ENCODE peak calls at places on chromosomes 13 and 19, in six cellular contexts. I is B cell, T is retinal pigment epithelial cell, C is mesothelial cell of epicardium, X is thoracic aorta, Z is lung. F is an unnamed sample.

GRCh38 chr19:4012092-4012974 is 4.8 kb downstream of the PIAS4 start:
- DNase-seq in I (peak), T (peak), C (no peak), X (no peak), Z (no peak), F (no peak)

GRCh38 chr19:12840091-12841079 is 2.1 kb downstream of the MAST1 start:
- DNase-seq in I (peak), T (peak), C (peak), X (no peak), Z (peak), F (no peak)

GRCh38 chr19:52936151-52936957 is 13.1 kb upstream of the ZNF888 start:
- DNase-seq in I (no peak), T (no peak), C (no peak), X (no peak), Z (no peak), F (no peak)

GRCh38 chr19:50925734-50926133 is 14.5 kb upstream of the KLK4 start:
- DNase-seq in I (no peak), T (no peak), C (no peak), X (no peak), Z (no peak), F (no peak)

GRCh38 chr19:5804516-5805464 is at the start of gene NRTN:
- DNase-seq in I (peak), T (no peak), C (no peak), X (no peak), Z (no peak), F (no peak)

GRCh38 chr19:48554385-48555091 is 2.6 kb downstream of the SULT2B1 start:
- DNase-seq in I (no peak), T (no peak), C (no peak), X (no peak), Z (peak), F (no peak)

GRCh38 chr13:73945371-73945770 is 188.8 kb downstream of the KLF12 start:
- DNase-seq in I (no peak), T (no peak), C (no peak), X (no peak), Z (no peak), F (no peak)

GRCh38 chr19:55586976-55587668 is 6.5 kb upstream of the ZNF579 start:
- DNase-seq in I (peak), T (peak), C (peak), X (peak), Z (peak), F (peak)

GRCh38 chr19:5694167-5694951 is 4.3 kb downstream of the RPL36 start:
- DNase-seq in I (peak), T (no peak), C (no peak), X (no peak), Z (no peak), F (no peak)

GRCh38 chr19:18156841-18157464 is 4.0 kb downstream of the PIK3R2 start:
- DNase-seq in I (peak), T (peak), C (peak), X (no peak), Z (peak), F (peak)

GRCh38 chr13:42814868-42815267 is 33.5 kb downstream of the FAM216B start:
- DNase-seq in I (no peak), T (no peak), C (no peak), X (no peak), Z (no peak), F (no peak)

GRCh38 chr19:39038098-39038497 is 5.7 kb upstream of the FBXO27 start:
- DNase-seq in I (no peak), T (no peak), C (peak), X (no peak), Z (peak), F (no peak)

GRCh38 chr19:11168568-11168967 is 13.0 kb upstream of the SPC24 start:
- DNase-seq in I (no peak), T (peak), C (no peak), X (no peak), Z (no peak), F (no peak)

GRCh38 chr13:111168116-111168515 is 53.0 kb downstream of the ARHGEF7 start:
- DNase-seq in I (no peak), T (no peak), C (no peak), X (no peak), Z (no peak), F (no peak)

GRCh38 chr19:18280247-18281081 is 958 bp downstream of the JUND start:
- DNase-seq in I (peak), T (no peak), C (peak), X (no peak), Z (peak), F (peak)

GRCh38 chr19:33052352-33052972 is 12.2 kb downstream of the RHPN2 start:
- DNase-seq in I (no peak), T (no peak), C (no peak), X (no peak), Z (no peak), F (no peak)

GRCh38 chr13:72244788-72245187 is 377.8 kb upstream of the DACH1 start:
- DNase-seq in I (no peak), T (no peak), C (no peak), X (no peak), Z (no peak), F (no peak)

GRCh38 chr13:59480857-59481256 is 682.9 kb downstream of the DIAPH3 start:
- DNase-seq in I (no peak), T (no peak), C (no peak), X (no peak), Z (no peak), F (no peak)

GRCh38 chr19:43768273-43769050 is 12.3 kb downstream of the KCNN4 start:
- DNase-seq in I (peak), T (no peak), C (no peak), X (no peak), Z (no peak), F (peak)

GRCh38 chr13:90415902-90416301 is 931.6 kb upstream of the MIR17HG start:
- DNase-seq in I (no peak), T (no peak), C (no peak), X (no peak), Z (no peak), F (no peak)

GRCh38 chr19:40365613-40366401 is 17.3 kb downstream of the PLD3 start:
- DNase-seq in I (peak), T (no peak), C (peak), X (no peak), Z (peak), F (no peak)

GRCh38 chr13:73171926-73172325 is 113.1 kb downstream of the KLF5 start:
- DNase-seq in I (no peak), T (no peak), C (no peak), X (no peak), Z (no peak), F (no peak)

GRCh38 chr19:48616041-48616436 is 1.2 kb upstream of the FAM83E start:
- DNase-seq in I (no peak), T (no peak), C (no peak), X (no peak), Z (no peak), F (no peak)

GRCh38 chr13:110648848-110649421 is 33.6 kb downstream of the NAXD start:
- DNase-seq in I (no peak), T (no peak), C (no peak), X (no peak), Z (no peak), F (no peak)

GRCh38 chr19:13031917-13032623 is 36.8 kb downstream of the NFIX start:
- DNase-seq in I (no peak), T (no peak), C (no peak), X (no peak), Z (no peak), F (no peak)

GRCh38 chr13:94174009-94174408 is 305.5 kb downstream of the DCT start:
- DNase-seq in I (no peak), T (no peak), C (no peak), X (no peak), Z (no peak), F (no peak)

GRCh38 chr13:94175076-94175475 is 304.4 kb downstream of the DCT start:
- DNase-seq in I (no peak), T (no peak), C (no peak), X (no peak), Z (no peak), F (no peak)

GRCh38 chr13:94169783-94170513 is 309.5 kb downstream of the DCT start:
- DNase-seq in I (no peak), T (no peak), C (no peak), X (peak), Z (no peak), F (no peak)

GRCh38 chr13:94176576-94176975 is 302.9 kb downstream of the DCT start:
- DNase-seq in I (no peak), T (no peak), C (no peak), X (no peak), Z (no peak), F (no peak)

GRCh38 chr13:94173312-94173854 is 306.1 kb downstream of the DCT start:
- DNase-seq in I (no peak), T (no peak), C (no peak), X (no peak), Z (no peak), F (no peak)
- TF ChIP-seq CTCF in I (no peak), T (no peak), C (no peak), X (no peak), Z (no peak), F (no peak)

GRCh38 chr19:1365306-1365963 is 18.3 kb upstream of the NDUFS7 start:
- DNase-seq in I (no peak), T (no peak), C (no peak), X (no peak), Z (no peak), F (no peak)

GRCh38 chr19:1363599-1363998 is 20.1 kb upstream of the NDUFS7 start:
- DNase-seq in I (no peak), T (no peak), C (no peak), X (no peak), Z (no peak), F (no peak)

GRCh38 chr19:1365964-1366695 is 17.6 kb upstream of the NDUFS7 start:
- DNase-seq in I (no peak), T (no peak), C (no peak), X (no peak), Z (no peak), F (no peak)

GRCh38 chr19:1362385-1363257 is 21.1 kb upstream of the NDUFS7 start:
- DNase-seq in I (no peak), T (no peak), C (no peak), X (no peak), Z (no peak), F (no peak)

GRCh38 chr19:1364070-1364719 is 19.5 kb upstream of the NDUFS7 start:
- DNase-seq in I (no peak), T (no peak), C (no peak), X (no peak), Z (no peak), F (no peak)
- TF ChIP-seq CTCF in I (peak), T (peak), C (peak), X (no peak), Z (no peak), F (no peak)

GRCh38 chr19:47506459-47506858 is 8.4 kb downstream of the NAPA start:
- DNase-seq in I (no peak), T (no peak), C (no peak), X (no peak), Z (no peak), F (no peak)

GRCh38 chr19:47503130-47503822 is 11.6 kb downstream of the NAPA start:
- DNase-seq in I (no peak), T (no peak), C (no peak), X (no peak), Z (no peak), F (no peak)

GRCh38 chr19:47503823-47504145 is 11.1 kb downstream of the NAPA start:
- DNase-seq in I (no peak), T (no peak), C (no peak), X (no peak), Z (no peak), F (no peak)

GRCh38 chr19:47507031-47507430 is 7.8 kb downstream of the NAPA start:
- DNase-seq in I (no peak), T (no peak), C (no peak), X (no peak), Z (no peak), F (no peak)

GRCh38 chr19:47505506-47505905 is 9.4 kb downstream of the NAPA start:
- DNase-seq in I (no peak), T (no peak), C (no peak), X (no peak), Z (no peak), F (no peak)
- TF ChIP-seq CTCF in I (no peak), T (no peak), C (no peak), X (no peak), Z (no peak), F (no peak)

GRCh38 chr19:35087393-35087792 is 28.2 kb upstream of the FXYD3 start:
- DNase-seq in I (no peak), T (no peak), C (no peak), X (no peak), Z (no peak), F (no peak)

GRCh38 chr19:35090795-35091214 is 24.8 kb upstream of the FXYD3 start:
- DNase-seq in I (no peak), T (no peak), C (no peak), X (no peak), Z (no peak), F (no peak)

GRCh38 chr19:35088514-35088913 is 27.1 kb upstream of the FXYD3 start:
- DNase-seq in I (no peak), T (no peak), C (no peak), X (no peak), Z (no peak), F (no peak)

GRCh38 chr19:35089554-35089953 is 26.1 kb upstream of the FXYD3 start:
- DNase-seq in I (no peak), T (no peak), C (no peak), X (no peak), Z (no peak), F (no peak)

GRCh38 chr19:35090160-35090794 is 25.3 kb upstream of the FXYD3 start:
- DNase-seq in I (peak), T (no peak), C (peak), X (no peak), Z (peak), F (no peak)
- TF ChIP-seq CTCF in I (peak), T (peak), C (peak), X (peak), Z (peak), F (peak)

GRCh38 chr13:98960331-98961203 is 17.3 kb downstream of the DOCK9 start:
- DNase-seq in I (no peak), T (no peak), C (no peak), X (no peak), Z (no peak), F (no peak)

GRCh38 chr13:98957731-98958442 is 20.0 kb downstream of the DOCK9 start:
- DNase-seq in I (no peak), T (no peak), C (no peak), X (no peak), Z (no peak), F (no peak)

GRCh38 chr13:98959775-98960325 is 18.0 kb downstream of the DOCK9 start:
- DNase-seq in I (no peak), T (no peak), C (no peak), X (no peak), Z (no peak), F (no peak)

GRCh38 chr13:98959299-98959698 is 18.6 kb downstream of the DOCK9 start:
- DNase-seq in I (no peak), T (no peak), C (no peak), X (no peak), Z (no peak), F (no peak)

DNA sequence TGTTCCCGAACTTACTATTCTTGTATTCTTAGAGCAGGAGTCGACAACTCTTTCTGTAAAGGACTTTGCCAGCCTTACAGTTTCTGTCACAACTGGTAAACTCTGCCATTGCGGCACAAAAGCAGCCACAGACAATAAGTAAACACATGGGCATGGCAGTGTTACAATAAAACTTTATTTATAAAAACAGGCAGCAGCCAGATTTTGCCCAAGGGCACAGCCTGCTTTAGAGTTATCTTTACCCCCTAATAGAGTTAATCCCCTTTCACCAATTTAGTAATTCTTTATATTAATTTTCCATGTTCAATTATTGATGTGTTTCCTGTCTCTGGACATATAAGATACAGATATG is 19.4 kb downstream of the DOCK9 start:
- DNase-seq in I (no peak), T (no peak), C (no peak), X (no peak), Z (no peak), F (no peak)
- TF ChIP-seq CTCF in I (no peak), T (no peak), C (no peak), X (no peak), Z (no peak), F (no peak)

GRCh38 chr13:48852911-48853310 is 122.8 kb upstream of the FNDC3A start:
- DNase-seq in I (no peak), T (no peak), C (no peak), X (no peak), Z (no peak), F (no peak)
- TF ChIP-seq CTCF in I (no peak), T (no peak), C (no peak), X (no peak), Z (no peak), F (no peak)

GRCh38 chr13:97848886-97849285 is 104.6 kb upstream of the IPO5 start:
- DNase-seq in I (no peak), T (no peak), C (no peak), X (no peak), Z (no peak), F (no peak)

GRCh38 chr13:97852181-97852874 is 101.1 kb upstream of the IPO5 start:
- DNase-seq in I (no peak), T (no peak), C (no peak), X (no peak), Z (no peak), F (no peak)

GRCh38 chr13:97853550-97853949 is 99.9 kb upstream of the IPO5 start:
- DNase-seq in I (no peak), T (no peak), C (no peak), X (no peak), Z (no peak), F (no peak)

GRCh38 chr13:97851269-97851668 is 102.2 kb upstream of the IPO5 start:
- DNase-seq in I (no peak), T (peak), C (no peak), X (no peak), Z (no peak), F (no peak)

DNA sequence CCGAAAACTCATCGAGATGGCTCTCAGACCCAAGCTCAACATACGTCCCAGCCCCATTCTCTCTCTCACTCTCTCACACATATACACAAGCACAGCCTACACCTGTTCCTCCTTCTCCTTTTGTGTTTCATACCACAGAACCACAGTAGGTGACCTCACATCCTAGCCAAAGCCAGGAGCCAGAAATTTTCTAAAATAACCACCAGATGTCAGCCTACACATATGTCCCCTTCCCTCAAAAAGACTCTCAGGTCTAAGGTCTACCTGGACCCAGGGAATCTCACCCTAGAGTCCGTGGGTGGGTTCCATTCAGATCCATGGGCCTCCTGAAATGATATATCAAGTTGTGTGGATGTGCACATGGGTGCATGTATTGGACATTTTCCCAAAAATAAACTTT is 104.2 kb upstream of the IPO5 start:
- DNase-seq in I (no peak), T (peak), C (no peak), X (no peak), Z (no peak), F (no peak)
- TF ChIP-seq CTCF in I (no peak), T (peak), C (no peak), X (no peak), Z (no peak), F (peak)

F was measured in right atrium auricular region.